ENCODE peak calls at places on chromosomes 5 and 9, in eight cellular contexts. X is ovary, P is transverse colon, B is stomach, W is suprapubic skin, O is SK-N-SH, F is A549, T is tibial nerve. Y is an unnamed sample. For H3K4me1, the result is how much of the 10 kb centered on the place peaks cover.

GRCh38 chr5:112366987-112367386 is 52.1 kb downstream of the EPB41L4A start:
- DNase-seq in X (no peak), P (no peak), B (no peak), W (no peak), O (peak), F (peak), T (no peak), Y (no peak)

GRCh38 chr5:9376363-9377117 is 169.3 kb downstream of the SEMA5A start:
- DNase-seq in X (no peak), P (no peak), B (no peak), W (no peak), O (no peak), F (no peak), T (no peak), Y (no peak)

GRCh38 chr9:73838871-73839270 is 658.3 kb upstream of the RORB start:
- DNase-seq in X (no peak), P (no peak), B (no peak), W (no peak), O (no peak), F (no peak), T (no peak), Y (no peak)

GRCh38 chr5:74342948-74343682 is 297.4 kb downstream of the ENC1 start:
- DNase-seq in X (no peak), P (no peak), B (no peak), W (no peak), O (no peak), F (peak), T (no peak), Y (no peak)

GRCh38 chr9:129398901-129399300 is 220.8 kb upstream of the IER5L start:
- DNase-seq in X (peak), P (no peak), B (no peak), W (no peak), O (no peak), F (no peak), T (no peak), Y (no peak)

GRCh38 chr9:15372385-15373200 is 50.1 kb upstream of the SNAPC3 start:
- DNase-seq in X (no peak), P (no peak), B (no peak), W (no peak), O (no peak), F (no peak), T (no peak), Y (no peak)

GRCh38 chr5:32628049-32628803 is 42.9 kb downstream of the SUB1 start:
- DNase-seq in X (no peak), P (no peak), B (no peak), W (no peak), O (no peak), F (peak), T (no peak), Y (no peak)

GRCh38 chr9:98256632-98257218 is 1.3 kb upstream of the TBC1D2 start:
- DNase-seq in X (no peak), P (no peak), B (no peak), W (no peak), O (peak), F (no peak), T (no peak), Y (no peak)

GRCh38 chr5:83564069-83564749 is 92.7 kb downstream of the VCAN start:
- DNase-seq in X (no peak), P (no peak), B (no peak), W (no peak), O (peak), F (peak), T (no peak), Y (no peak)

GRCh38 chr5:108216890-108217289 is 165.0 kb downstream of the FBXL17 start:
- DNase-seq in X (no peak), P (no peak), B (no peak), W (no peak), O (no peak), F (peak), T (no peak), Y (no peak)

GRCh38 chr9:122261469-122261881 is 3.2 kb downstream of the RBM18 start:
- DNase-seq in X (peak), P (peak), B (peak), W (peak), O (no peak), F (peak), T (peak), Y (peak)

GRCh38 chr5:134510970-134511795 is 14.3 kb upstream of the JADE2 start:
- DNase-seq in X (no peak), P (no peak), B (no peak), W (no peak), O (no peak), F (peak), T (no peak), Y (no peak)

GRCh38 chr5:38538161-38538560 is 18.3 kb downstream of the LIFR start:
- DNase-seq in X (no peak), P (no peak), B (no peak), W (no peak), O (no peak), F (no peak), T (no peak), Y (no peak)

GRCh38 chr9:106534800-106535199 is 328.2 kb upstream of the ZNF462 start:
- DNase-seq in X (no peak), P (no peak), B (no peak), W (no peak), O (no peak), F (no peak), T (no peak), Y (no peak)

GRCh38 chr9:111078391-111079038 is 40.2 kb upstream of the LPAR1 start:
- DNase-seq in X (no peak), P (no peak), B (no peak), W (no peak), O (no peak), F (no peak), T (no peak), Y (no peak)

GRCh38 chr9:26078706-26079105 is 400.5 kb upstream of the TUSC1 start:
- DNase-seq in X (no peak), P (no peak), B (no peak), W (no peak), O (no peak), F (no peak), T (no peak), Y (no peak)

GRCh38 chr9:2209400-2209799 is 194.3 kb downstream of the SMARCA2 start:
- DNase-seq in X (no peak), P (no peak), B (no peak), W (no peak), O (no peak), F (no peak), T (no peak), Y (no peak)

GRCh38 chr5:143877196-143877595 is 65.2 kb downstream of the HMHB1 start:
- DNase-seq in X (no peak), P (no peak), B (no peak), W (no peak), O (no peak), F (no peak), T (no peak), Y (no peak)

GRCh38 chr5:82058710-82059109 is 86.9 kb downstream of the ATG10 start:
- DNase-seq in X (no peak), P (no peak), B (no peak), W (no peak), O (no peak), F (no peak), T (no peak), Y (no peak)

GRCh38 chr9:132099184-132099583 is 19.5 kb upstream of the MED27 start:
- DNase-seq in X (no peak), P (no peak), B (no peak), W (no peak), O (peak), F (no peak), T (no peak), Y (no peak)

GRCh38 chr9:130298663-130299279 is 33.2 kb downstream of the HMCN2 start:
- DNase-seq in X (no peak), P (no peak), B (no peak), W (no peak), O (no peak), F (no peak), T (no peak), Y (no peak)

GRCh38 chr9:113808391-113809191 is 67.5 kb upstream of the ZNF618 start:
- DNase-seq in X (peak), P (no peak), B (no peak), W (no peak), O (no peak), F (peak), T (peak), Y (no peak)

GRCh38 chr9:89380437-89381307 is 62.4 kb downstream of the SECISBP2 start:
- DNase-seq in X (no peak), P (no peak), B (no peak), W (no peak), O (no peak), F (no peak), T (no peak), Y (no peak)

GRCh38 chr5:172674155-172674554 is 33.1 kb downstream of the NEURL1B start:
- DNase-seq in X (no peak), P (no peak), B (no peak), W (no peak), O (no peak), F (no peak), T (no peak), Y (peak)

GRCh38 chr9:20835364-20836286 is 151.6 kb downstream of the FOCAD start:
- DNase-seq in X (no peak), P (no peak), B (no peak), W (no peak), O (no peak), F (peak), T (no peak), Y (no peak)

GRCh38 chr5:64635056-64635686 is 55.1 kb upstream of the SHISAL2B start:
- DNase-seq in X (no peak), P (no peak), B (no peak), W (no peak), O (peak), F (peak), T (no peak), Y (no peak)

GRCh38 chr9:137173795-137174664 is 2.2 kb upstream of the TMEM210 start:
- DNase-seq in X (no peak), P (no peak), B (no peak), W (no peak), O (peak), F (no peak), T (no peak), Y (no peak)

GRCh38 chr5:181243020-181243520 is 636 bp downstream of the RACK1 start:
- DNase-seq in X (no peak), P (no peak), B (no peak), W (no peak), O (no peak), F (no peak), T (no peak), Y (peak)

GRCh38 chr9:134670042-134670525 is 28.5 kb downstream of the COL5A1 start:
- DNase-seq in X (no peak), P (no peak), B (no peak), W (no peak), O (no peak), F (peak), T (no peak), Y (peak)

GRCh38 chr9:96067551-96068076 is 192.1 kb downstream of the ERCC6L2 start:
- DNase-seq in X (no peak), P (no peak), B (no peak), W (no peak), O (no peak), F (no peak), T (no peak), Y (no peak)

GRCh38 chr5:74555991-74556390 is 84.5 kb downstream of the ENC1 start:
- DNase-seq in X (no peak), P (no peak), B (no peak), W (no peak), O (peak), F (no peak), T (no peak), Y (no peak)

DNA sequence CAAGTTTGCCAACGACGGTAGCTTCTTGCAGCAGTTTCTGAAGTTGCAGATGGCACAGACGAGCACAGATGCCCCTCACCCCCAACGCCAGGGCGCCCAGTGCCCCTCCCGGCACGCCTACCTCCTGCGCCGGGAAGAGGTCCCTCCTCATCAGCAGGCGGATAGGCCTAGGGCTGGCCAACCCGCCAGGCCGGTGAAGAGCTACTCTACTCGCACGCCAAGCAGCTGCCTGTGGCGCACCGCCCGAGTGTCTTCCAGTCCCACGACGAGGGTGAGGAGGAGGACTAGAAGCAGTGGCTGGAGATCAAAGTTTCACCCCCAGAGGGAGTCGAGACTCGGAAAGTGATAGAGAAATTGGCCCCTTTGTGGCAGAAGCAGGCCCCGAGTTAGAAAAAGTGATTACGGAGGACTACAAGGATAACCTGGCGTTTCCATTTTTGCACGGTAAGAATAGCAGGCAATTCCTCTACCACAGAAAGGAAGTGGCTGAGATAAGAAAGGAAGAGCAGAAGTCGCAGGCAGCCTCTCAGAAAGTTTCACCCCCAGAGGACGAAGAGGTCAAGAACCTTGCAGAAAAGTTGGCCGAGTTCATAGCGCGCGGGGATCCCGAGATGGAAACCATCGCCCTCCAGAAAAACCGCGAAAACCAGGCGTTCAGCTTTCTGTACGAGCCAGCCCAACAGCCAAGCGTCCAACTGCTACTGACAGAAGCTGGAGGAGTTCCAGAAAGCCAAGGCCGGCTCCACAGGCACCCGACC is 170.4 kb downstream of the HINT1 start:
- DNase-seq in X (no peak), P (no peak), B (no peak), W (no peak), O (no peak), F (no peak), T (no peak), Y (no peak)
- TF ChIP-seq CTCF in X (no peak), P (no peak), B (no peak), W (no peak), O (no peak), F (no peak), T (no peak), Y (no peak)

GRCh38 chr5:80193421-80193820 is 62.4 kb downstream of the SERINC5 start:
- DNase-seq in X (no peak), P (no peak), B (no peak), W (no peak), O (no peak), F (no peak), T (no peak), Y (no peak)
- H3K4me1 ChIP-seq in X (under half), P (under half), B (half or more), W (under half), O (under half), F (under half), T (half or more), Y (under half)

DNA sequence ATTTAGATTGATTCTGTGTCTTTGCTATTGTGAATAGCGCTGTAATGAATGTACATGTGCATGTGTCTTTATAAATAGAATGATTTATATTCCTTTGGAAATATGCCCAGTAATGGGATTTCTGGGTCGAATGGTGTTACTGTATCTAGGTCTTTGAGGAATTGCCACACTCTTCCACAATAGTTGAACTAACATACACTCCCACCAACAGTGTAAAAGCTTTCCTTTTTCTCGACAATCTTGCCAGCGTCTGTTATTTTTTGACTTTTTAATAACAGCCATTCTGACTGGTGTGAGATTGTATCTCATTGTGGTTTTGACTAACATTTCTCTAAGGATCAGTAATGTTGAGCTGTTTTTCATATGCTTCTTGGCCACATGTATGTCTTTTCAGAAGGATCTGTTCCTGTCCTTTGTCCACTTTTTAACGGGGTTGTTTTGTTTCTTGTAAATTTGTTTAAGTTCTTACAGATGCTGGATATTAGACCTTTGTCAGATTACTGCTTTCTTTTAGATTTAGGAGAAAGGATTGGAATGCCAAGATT is 125.0 kb upstream of the NR5A1 start:
- DNase-seq in X (no peak), P (no peak), B (no peak), W (no peak), O (no peak), F (no peak), T (no peak), Y (no peak)
- TF ChIP-seq EP300 in X (no peak), P (no peak), B (no peak), W (no peak), O (no peak), F (no peak), T (no peak), Y (no peak)

GRCh38 chr9:12640866-12641636 is 52.1 kb upstream of the TYRP1 start:
- DNase-seq in X (no peak), P (no peak), B (no peak), W (no peak), O (no peak), F (no peak), T (no peak), Y (no peak)

GRCh38 chr9:12643686-12644085 is 49.5 kb upstream of the TYRP1 start:
- DNase-seq in X (no peak), P (no peak), B (no peak), W (no peak), O (no peak), F (no peak), T (no peak), Y (no peak)

DNA sequence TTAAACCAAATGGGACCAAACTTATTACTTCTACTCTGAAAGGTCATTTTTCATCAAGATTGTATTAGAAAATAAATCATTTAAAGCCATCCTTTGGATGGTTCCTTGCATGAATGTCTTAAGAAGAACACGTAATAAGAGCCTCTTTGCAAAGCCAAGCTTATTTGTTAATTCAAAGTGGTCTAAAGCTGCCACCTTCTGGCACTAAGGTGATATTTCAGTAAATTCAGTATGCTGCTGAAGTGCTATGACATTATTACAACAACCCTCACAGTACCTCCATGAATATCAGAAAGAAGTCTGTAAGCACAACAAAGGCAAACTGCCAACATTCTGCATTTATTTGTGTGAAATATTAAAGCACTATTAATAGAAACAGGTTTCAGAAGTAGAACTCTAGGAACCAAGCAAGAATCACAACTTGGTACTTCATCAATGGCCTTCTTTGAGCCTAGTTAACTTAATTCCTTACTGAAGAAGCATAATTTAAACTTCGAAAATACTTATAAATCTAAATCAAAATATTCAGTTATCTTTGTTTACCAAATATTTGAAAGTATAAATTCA is 53.1 kb upstream of the TYRP1 start:
- DNase-seq in X (no peak), P (no peak), B (no peak), W (no peak), O (peak), F (peak), T (no peak), Y (no peak)
- TF ChIP-seq CTCF in X (no peak), P (no peak), B (no peak), W (no peak), O (peak), F (peak), T (peak), Y (peak)

GRCh38 chr5:94240616-94241287 is 377.7 kb downstream of the KIAA0825 start:
- DNase-seq in X (no peak), P (no peak), B (no peak), W (no peak), O (peak), F (no peak), T (peak), Y (no peak)
- H3K4me1 ChIP-seq in X (under half), P (under half), B (under half), W (under half), O (under half), F (under half), T (under half), Y (under half)

DNA sequence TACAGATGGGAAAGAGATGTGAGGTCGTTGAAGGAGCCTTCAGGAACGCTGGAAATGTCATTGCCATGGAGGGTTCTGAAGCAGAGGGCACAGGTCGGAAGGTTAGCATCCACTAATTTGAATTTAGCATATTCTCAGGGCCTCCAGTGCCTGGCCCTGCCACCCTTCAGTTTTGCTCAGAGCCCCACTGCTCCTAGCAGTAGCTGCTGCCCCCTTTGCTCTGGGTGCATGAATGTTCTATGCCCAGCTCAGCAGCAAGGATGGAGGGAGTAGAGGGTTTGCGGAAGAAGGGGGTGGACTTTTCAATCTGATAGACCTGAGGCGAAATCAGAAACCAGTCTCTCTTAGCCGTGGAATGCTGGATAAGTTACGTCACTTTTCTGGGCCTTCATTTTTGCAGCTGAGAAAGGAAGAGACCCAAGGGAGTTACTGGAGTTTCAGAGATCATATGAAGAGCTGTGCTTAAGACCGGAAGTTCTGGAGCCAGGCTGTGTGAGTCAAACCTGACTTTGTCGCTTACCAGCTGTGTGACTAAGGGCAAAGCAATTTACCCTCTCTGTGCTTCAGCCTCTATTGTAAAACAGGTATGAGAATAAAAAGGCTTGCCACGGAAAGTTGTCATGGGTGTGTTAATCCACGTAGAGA is 133.2 kb upstream of the PANK3 start:
- DNase-seq in X (no peak), P (no peak), B (no peak), W (peak), O (no peak), F (peak), T (peak), Y (no peak)
- TF ChIP-seq EP300 in X (no peak), P (no peak), B (no peak), W (no peak), O (no peak), F (no peak), T (peak), Y (no peak)

GRCh38 chr9:105418588-105419108 is 29.2 kb upstream of the FSD1L start:
- DNase-seq in X (no peak), P (no peak), B (no peak), W (no peak), O (no peak), F (no peak), T (no peak), Y (no peak)

GRCh38 chr9:105415344-105415980 is 32.4 kb upstream of the FSD1L start:
- DNase-seq in X (peak), P (peak), B (peak), W (no peak), O (peak), F (peak), T (peak), Y (peak)

GRCh38 chr9:105416840-105417239 is 31.0 kb upstream of the FSD1L start:
- DNase-seq in X (no peak), P (no peak), B (no peak), W (no peak), O (no peak), F (no peak), T (no peak), Y (no peak)

GRCh38 chr9:105413486-105414068 is 34.3 kb upstream of the FSD1L start:
- DNase-seq in X (no peak), P (peak), B (no peak), W (no peak), O (peak), F (peak), T (peak), Y (no peak)
- TF ChIP-seq CTCF in X (no peak), P (peak), B (no peak), W (no peak), O (peak), F (peak), T (peak), Y (no peak)